ENCODE peak calls at places on chromosomes 6 and 20, in five cellular contexts. One of them, this sample, is unnamed.

GRCh38 chr20:34069341-34070078 is 42.5 kb downstream of the EIF2S2 start:
- DNase-seq in germinal center: peak
- DNase-seq in HTR-8/SVneo: peak
- DNase-seq in GM03348: peak
- DNase-seq in glutamatergic neuron: peak
- DNase-seq in this sample: peak

GRCh38 chr6:45326698-45327417 is 1.3 kb upstream of the RUNX2 start:
- DNase-seq in germinal center: no peak
- DNase-seq in HTR-8/SVneo: no peak
- DNase-seq in GM03348: no peak
- DNase-seq in glutamatergic neuron: no peak
- DNase-seq in this sample: no peak

GRCh38 chr20:13348301-13349239 is 127.5 kb downstream of the ISM1 start:
- DNase-seq in germinal center: no peak
- DNase-seq in HTR-8/SVneo: no peak
- DNase-seq in GM03348: no peak
- DNase-seq in glutamatergic neuron: no peak
- DNase-seq in this sample: no peak

GRCh38 chr6:82015043-82015442 is 232.5 kb downstream of the IBTK start:
- DNase-seq in germinal center: no peak
- DNase-seq in HTR-8/SVneo: no peak
- DNase-seq in GM03348: no peak
- DNase-seq in glutamatergic neuron: no peak
- DNase-seq in this sample: no peak

GRCh38 chr20:46631212-46631869 is 19.9 kb downstream of the SLC13A3 start:
- DNase-seq in germinal center: no peak
- DNase-seq in HTR-8/SVneo: no peak
- DNase-seq in GM03348: no peak
- DNase-seq in glutamatergic neuron: no peak
- DNase-seq in this sample: no peak

GRCh38 chr6:51996296-51996947 is 91.0 kb downstream of the PKHD1 start:
- DNase-seq in germinal center: peak
- DNase-seq in HTR-8/SVneo: no peak
- DNase-seq in GM03348: no peak
- DNase-seq in glutamatergic neuron: no peak
- DNase-seq in this sample: no peak

GRCh38 chr20:43508106-43508505 is 609 bp downstream of the L3MBTL1 start:
- DNase-seq in germinal center: no peak
- DNase-seq in HTR-8/SVneo: no peak
- DNase-seq in GM03348: peak
- DNase-seq in glutamatergic neuron: no peak
- DNase-seq in this sample: peak

GRCh38 chr20:56386219-56386618 is 5.8 kb downstream of the AURKA start:
- DNase-seq in germinal center: no peak
- DNase-seq in HTR-8/SVneo: no peak
- DNase-seq in GM03348: no peak
- DNase-seq in glutamatergic neuron: no peak
- DNase-seq in this sample: no peak

GRCh38 chr6:121522771-121523386 is 87.4 kb downstream of the GJA1 start:
- DNase-seq in germinal center: no peak
- DNase-seq in HTR-8/SVneo: no peak
- DNase-seq in GM03348: peak
- DNase-seq in glutamatergic neuron: no peak
- DNase-seq in this sample: no peak

GRCh38 chr20:10861619-10862018 is 187.8 kb upstream of the JAG1 start:
- DNase-seq in germinal center: no peak
- DNase-seq in HTR-8/SVneo: no peak
- DNase-seq in GM03348: no peak
- DNase-seq in glutamatergic neuron: no peak
- DNase-seq in this sample: no peak

GRCh38 chr20:38180781-38181180 is 15.7 kb upstream of the TGM2 start:
- DNase-seq in germinal center: no peak
- DNase-seq in HTR-8/SVneo: no peak
- DNase-seq in GM03348: no peak
- DNase-seq in glutamatergic neuron: no peak
- DNase-seq in this sample: no peak

GRCh38 chr6:132819405-132820145 is 5.2 kb downstream of the RPS12 start:
- DNase-seq in germinal center: no peak
- DNase-seq in HTR-8/SVneo: no peak
- DNase-seq in GM03348: no peak
- DNase-seq in glutamatergic neuron: no peak
- DNase-seq in this sample: no peak

GRCh38 chr6:87012743-87013142 is 75.4 kb downstream of the HTR1E start:
- DNase-seq in germinal center: no peak
- DNase-seq in HTR-8/SVneo: no peak
- DNase-seq in GM03348: no peak
- DNase-seq in glutamatergic neuron: no peak
- DNase-seq in this sample: no peak

GRCh38 chr6:133948472-133948871 is 4.6 kb upstream of the TBPL1 start:
- DNase-seq in germinal center: no peak
- DNase-seq in HTR-8/SVneo: no peak
- DNase-seq in GM03348: no peak
- DNase-seq in glutamatergic neuron: no peak
- DNase-seq in this sample: no peak

GRCh38 chr6:170174124-170174770 is 116.6 kb downstream of the DLL1 start:
- DNase-seq in germinal center: no peak
- DNase-seq in HTR-8/SVneo: no peak
- DNase-seq in GM03348: no peak
- DNase-seq in glutamatergic neuron: no peak
- DNase-seq in this sample: no peak

GRCh38 chr6:84643778-84644177 is 120.6 kb downstream of the TBX18 start:
- DNase-seq in germinal center: no peak
- DNase-seq in HTR-8/SVneo: no peak
- DNase-seq in GM03348: no peak
- DNase-seq in glutamatergic neuron: no peak
- DNase-seq in this sample: no peak

GRCh38 chr20:44962483-44962882 is 2.3 kb upstream of the TOMM34 start:
- DNase-seq in germinal center: no peak
- DNase-seq in HTR-8/SVneo: no peak
- DNase-seq in GM03348: no peak
- DNase-seq in glutamatergic neuron: no peak
- DNase-seq in this sample: no peak

GRCh38 chr6:109240370-109241084 is 141.7 kb downstream of the CD164 start:
- DNase-seq in germinal center: no peak
- DNase-seq in HTR-8/SVneo: no peak
- DNase-seq in GM03348: peak
- DNase-seq in glutamatergic neuron: no peak
- DNase-seq in this sample: no peak

GRCh38 chr20:48841861-48842529 is 14.2 kb upstream of the PREX1 start:
- DNase-seq in germinal center: no peak
- DNase-seq in HTR-8/SVneo: peak
- DNase-seq in GM03348: peak
- DNase-seq in glutamatergic neuron: no peak
- DNase-seq in this sample: no peak

GRCh38 chr6:167750956-167751358 is 75.8 kb upstream of the AFDN start:
- DNase-seq in germinal center: no peak
- DNase-seq in HTR-8/SVneo: no peak
- DNase-seq in GM03348: no peak
- DNase-seq in glutamatergic neuron: no peak
- DNase-seq in this sample: no peak

GRCh38 chr20:48725589-48725991 is 102.2 kb downstream of the PREX1 start:
- DNase-seq in germinal center: no peak
- DNase-seq in HTR-8/SVneo: peak
- DNase-seq in GM03348: peak
- DNase-seq in glutamatergic neuron: no peak
- DNase-seq in this sample: no peak

GRCh38 chr20:57928181-57928967 is 218.6 kb upstream of the PMEPA1 start:
- DNase-seq in germinal center: no peak
- DNase-seq in HTR-8/SVneo: peak
- DNase-seq in GM03348: peak
- DNase-seq in glutamatergic neuron: no peak
- DNase-seq in this sample: no peak

GRCh38 chr6:168180548-168181011 is 101.6 kb upstream of the FRMD1 start:
- DNase-seq in germinal center: no peak
- DNase-seq in HTR-8/SVneo: no peak
- DNase-seq in GM03348: no peak
- DNase-seq in glutamatergic neuron: no peak
- DNase-seq in this sample: no peak

GRCh38 chr20:46772901-46773300 is 63.5 kb downstream of the SLC2A10 start:
- DNase-seq in germinal center: no peak
- DNase-seq in HTR-8/SVneo: no peak
- DNase-seq in GM03348: no peak
- DNase-seq in glutamatergic neuron: no peak
- DNase-seq in this sample: no peak

GRCh38 chr20:62653951-62654685 is 11.8 kb downstream of the SLCO4A1 start:
- DNase-seq in germinal center: no peak
- DNase-seq in HTR-8/SVneo: no peak
- DNase-seq in GM03348: no peak
- DNase-seq in glutamatergic neuron: no peak
- DNase-seq in this sample: no peak

GRCh38 chr20:42204261-42204660 is 586.1 kb upstream of the CHD6 start:
- DNase-seq in germinal center: no peak
- DNase-seq in HTR-8/SVneo: no peak
- DNase-seq in GM03348: no peak
- DNase-seq in glutamatergic neuron: peak
- DNase-seq in this sample: peak

GRCh38 chr6:12286381-12287132 is 3.6 kb upstream of the EDN1 start:
- DNase-seq in germinal center: no peak
- DNase-seq in HTR-8/SVneo: no peak
- DNase-seq in GM03348: peak
- DNase-seq in glutamatergic neuron: no peak
- DNase-seq in this sample: no peak

GRCh38 chr6:81770395-81770794 is 17.9 kb upstream of the TENT5A start:
- DNase-seq in germinal center: no peak
- DNase-seq in HTR-8/SVneo: no peak
- DNase-seq in GM03348: no peak
- DNase-seq in glutamatergic neuron: no peak
- DNase-seq in this sample: no peak

GRCh38 chr6:30127238-30128093 is 8.5 kb upstream of the TRIM40 start:
- DNase-seq in germinal center: no peak
- DNase-seq in HTR-8/SVneo: no peak
- DNase-seq in GM03348: no peak
- DNase-seq in glutamatergic neuron: peak
- DNase-seq in this sample: peak

GRCh38 chr20:10218536-10219451 is at the start of gene SNAP25:
- DNase-seq in germinal center: peak
- DNase-seq in HTR-8/SVneo: peak
- DNase-seq in GM03348: no peak
- DNase-seq in glutamatergic neuron: peak
- DNase-seq in this sample: peak

GRCh38 chr6:36524871-36525270 is 22.4 kb downstream of the STK38 start:
- DNase-seq in germinal center: no peak
- DNase-seq in HTR-8/SVneo: no peak
- DNase-seq in GM03348: no peak
- DNase-seq in glutamatergic neuron: no peak
- DNase-seq in this sample: no peak

GRCh38 chr6:114648847-114649246 is 306.0 kb upstream of the HS3ST5 start:
- DNase-seq in germinal center: no peak
- DNase-seq in HTR-8/SVneo: no peak
- DNase-seq in GM03348: no peak
- DNase-seq in glutamatergic neuron: no peak
- DNase-seq in this sample: no peak

GRCh38 chr6:2623348-2623747 is 127.4 kb downstream of the MYLK4 start:
- DNase-seq in germinal center: no peak
- DNase-seq in HTR-8/SVneo: no peak
- DNase-seq in GM03348: no peak
- DNase-seq in glutamatergic neuron: no peak
- DNase-seq in this sample: no peak

GRCh38 chr6:131950767-131951575 is at the start of gene CCN2:
- DNase-seq in germinal center: peak
- DNase-seq in HTR-8/SVneo: peak
- DNase-seq in GM03348: peak
- DNase-seq in glutamatergic neuron: peak
- DNase-seq in this sample: peak

GRCh38 chr6:106149472-106150069 is 63.4 kb downstream of the PRDM1 start:
- DNase-seq in germinal center: no peak
- DNase-seq in HTR-8/SVneo: no peak
- DNase-seq in GM03348: no peak
- DNase-seq in glutamatergic neuron: no peak
- DNase-seq in this sample: no peak

GRCh38 chr6:12572884-12573824 is 143.4 kb upstream of the PHACTR1 start:
- DNase-seq in germinal center: no peak
- DNase-seq in HTR-8/SVneo: peak
- DNase-seq in GM03348: peak
- DNase-seq in glutamatergic neuron: no peak
- DNase-seq in this sample: no peak

GRCh38 chr6:45741437-45742166 is 274.1 kb downstream of the CLIC5 start:
- DNase-seq in germinal center: peak
- DNase-seq in HTR-8/SVneo: no peak
- DNase-seq in GM03348: peak
- DNase-seq in glutamatergic neuron: no peak
- DNase-seq in this sample: no peak

GRCh38 chr6:13261464-13261994 is 66.8 kb downstream of the TBC1D7 start:
- DNase-seq in germinal center: peak
- DNase-seq in HTR-8/SVneo: no peak
- DNase-seq in GM03348: no peak
- DNase-seq in glutamatergic neuron: no peak
- DNase-seq in this sample: no peak

GRCh38 chr20:6765469-6766058 is 1.9 kb upstream of the BMP2 start:
- DNase-seq in germinal center: no peak
- DNase-seq in HTR-8/SVneo: peak
- DNase-seq in GM03348: peak
- DNase-seq in glutamatergic neuron: no peak
- DNase-seq in this sample: no peak